ENCODE peak calls at places on chromosomes 1 and 21, in five cellular contexts. One of them, this sample, is unnamed.

GRCh38 chr1:109640285-109640865 is 15.5 kb upstream of the GSTM4 start:
- DNase-seq in heart right ventricle: peak; percentile 87
- DNase-seq in fibroblast of lung: peak; percentile 66
- DNase-seq in spleen: peak; percentile 95
- DNase-seq in cardiac muscle cell: peak; percentile 77
- DNase-seq in this sample: peak; percentile 78

GRCh38 chr1:1373051-1373450 is 2.0 kb downstream of the AURKAIP1 start:
- DNase-seq in heart right ventricle: no peak
- DNase-seq in fibroblast of lung: no peak
- DNase-seq in spleen: no peak
- DNase-seq in cardiac muscle cell: no peak
- DNase-seq in this sample: no peak

GRCh38 chr1:208027861-208028260 is 116.9 kb upstream of the CD34 start:
- DNase-seq in heart right ventricle: no peak
- DNase-seq in fibroblast of lung: no peak
- DNase-seq in spleen: no peak
- DNase-seq in cardiac muscle cell: no peak
- DNase-seq in this sample: no peak

GRCh38 chr1:207458409-207458808 is 4.3 kb downstream of the CR2 start:
- DNase-seq in heart right ventricle: no peak
- DNase-seq in fibroblast of lung: no peak
- DNase-seq in spleen: no peak
- DNase-seq in cardiac muscle cell: no peak
- DNase-seq in this sample: no peak

GRCh38 chr1:92638498-92638897 is 146.4 kb downstream of the EVI5 start:
- DNase-seq in heart right ventricle: no peak
- DNase-seq in fibroblast of lung: no peak
- DNase-seq in spleen: no peak
- DNase-seq in cardiac muscle cell: no peak
- DNase-seq in this sample: no peak

GRCh38 chr1:63868220-63868897 is 94.5 kb downstream of the ROR1 start:
- DNase-seq in heart right ventricle: no peak
- DNase-seq in fibroblast of lung: no peak
- DNase-seq in spleen: no peak
- DNase-seq in cardiac muscle cell: no peak
- DNase-seq in this sample: no peak

GRCh38 chr21:41210405-41211040 is 42.6 kb downstream of the BACE2 start:
- DNase-seq in heart right ventricle: no peak
- DNase-seq in fibroblast of lung: no peak
- DNase-seq in spleen: no peak
- DNase-seq in cardiac muscle cell: peak; percentile 51
- DNase-seq in this sample: peak; percentile 6

GRCh38 chr1:227273557-227273956 is 44.7 kb downstream of the CDC42BPA start:
- DNase-seq in heart right ventricle: no peak
- DNase-seq in fibroblast of lung: peak; percentile 16
- DNase-seq in spleen: no peak
- DNase-seq in cardiac muscle cell: peak; percentile 43
- DNase-seq in this sample: peak; percentile 33

GRCh38 chr1:227317541-227318002 is 720 bp downstream of the CDC42BPA start:
- DNase-seq in heart right ventricle: peak; percentile 25
- DNase-seq in fibroblast of lung: peak; percentile 73
- DNase-seq in spleen: no peak
- DNase-seq in cardiac muscle cell: peak; percentile 76
- DNase-seq in this sample: peak; percentile 65

GRCh38 chr1:21254335-21254951 is 35.8 kb downstream of the ECE1 start:
- DNase-seq in heart right ventricle: peak; percentile 46
- DNase-seq in fibroblast of lung: peak; percentile 74
- DNase-seq in spleen: no peak
- DNase-seq in cardiac muscle cell: peak; percentile 58
- DNase-seq in this sample: peak; percentile 57

GRCh38 chr1:239811211-239811902 is 280.3 kb upstream of the FMN2 start:
- DNase-seq in heart right ventricle: no peak
- DNase-seq in fibroblast of lung: no peak
- DNase-seq in spleen: no peak
- DNase-seq in cardiac muscle cell: no peak
- DNase-seq in this sample: no peak

DNA sequence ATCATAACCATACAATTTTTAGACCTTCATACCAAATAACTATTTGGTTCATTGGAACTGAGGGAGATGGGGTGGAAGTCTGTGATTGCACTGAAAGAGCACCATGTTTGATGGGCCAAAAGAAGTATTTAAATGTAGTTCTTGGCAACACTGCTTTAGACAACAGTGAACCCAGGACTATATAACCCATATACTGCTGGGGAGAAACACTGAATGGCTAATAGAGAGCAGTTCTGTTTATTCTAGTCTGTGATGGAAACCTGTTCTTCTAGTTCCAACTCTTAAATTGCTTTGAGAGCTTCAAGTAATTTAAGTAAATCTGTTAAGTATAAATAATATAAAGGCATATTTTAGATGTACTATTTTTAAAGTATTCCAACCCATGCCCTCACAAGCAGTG is 96.3 kb downstream of the NIBAN1 start:
- DNase-seq in heart right ventricle: no peak
- DNase-seq in fibroblast of lung: no peak
- DNase-seq in spleen: no peak
- DNase-seq in cardiac muscle cell: no peak
- DNase-seq in this sample: no peak
- H3K4me3 ChIP-seq in heart right ventricle: no peak overlapping the region
- H3K4me3 ChIP-seq in fibroblast of lung: no peak overlapping the region
- H3K4me3 ChIP-seq in spleen: no peak overlapping the region
- H3K4me3 ChIP-seq in cardiac muscle cell: no peak overlapping the region
- H3K4me3 ChIP-seq in this sample: no peak overlapping the region

GRCh38 chr1:172322219-172323061 is 98.0 kb upstream of the C1orf105 start:
- DNase-seq in heart right ventricle: peak; percentile 17
- DNase-seq in fibroblast of lung: peak; percentile 88
- DNase-seq in spleen: no peak
- DNase-seq in cardiac muscle cell: peak; percentile 93
- DNase-seq in this sample: peak; percentile 95
- H3K4me3 ChIP-seq in heart right ventricle: no peak overlapping the region
- H3K4me3 ChIP-seq in fibroblast of lung: peak overlapping the region; percentile 30
- H3K4me3 ChIP-seq in spleen: no peak overlapping the region
- H3K4me3 ChIP-seq in cardiac muscle cell: no peak overlapping the region
- H3K4me3 ChIP-seq in this sample: peak overlapping the region; percentile 28

GRCh38 chr1:175116210-175116798 is 48.7 kb downstream of the TNN start:
- DNase-seq in heart right ventricle: no peak
- DNase-seq in fibroblast of lung: no peak
- DNase-seq in spleen: no peak
- DNase-seq in cardiac muscle cell: no peak
- DNase-seq in this sample: no peak

GRCh38 chr1:175114996-175115395 is 47.4 kb downstream of the TNN start:
- DNase-seq in heart right ventricle: no peak
- DNase-seq in fibroblast of lung: no peak
- DNase-seq in spleen: no peak
- DNase-seq in cardiac muscle cell: no peak
- DNase-seq in this sample: no peak

GRCh38 chr1:175118375-175118774 is 50.7 kb downstream of the TNN start:
- DNase-seq in heart right ventricle: no peak
- DNase-seq in fibroblast of lung: no peak
- DNase-seq in spleen: no peak
- DNase-seq in cardiac muscle cell: no peak
- DNase-seq in this sample: no peak

GRCh38 chr1:175116903-175117302 is 49.3 kb downstream of the TNN start:
- DNase-seq in heart right ventricle: no peak
- DNase-seq in fibroblast of lung: no peak
- DNase-seq in spleen: no peak
- DNase-seq in cardiac muscle cell: no peak
- DNase-seq in this sample: no peak
- H3K4me3 ChIP-seq in heart right ventricle: no peak overlapping the region
- H3K4me3 ChIP-seq in fibroblast of lung: no peak overlapping the region
- H3K4me3 ChIP-seq in spleen: no peak overlapping the region
- H3K4me3 ChIP-seq in cardiac muscle cell: no peak overlapping the region
- H3K4me3 ChIP-seq in this sample: no peak overlapping the region

GRCh38 chr21:35506352-35506751 is 457.2 kb upstream of the RUNX1 start:
- DNase-seq in heart right ventricle: no peak
- DNase-seq in fibroblast of lung: peak; percentile 56
- DNase-seq in spleen: no peak
- DNase-seq in cardiac muscle cell: peak; percentile 40
- DNase-seq in this sample: no peak
- H3K4me3 ChIP-seq in heart right ventricle: no peak overlapping the region
- H3K4me3 ChIP-seq in fibroblast of lung: no peak overlapping the region
- H3K4me3 ChIP-seq in spleen: no peak overlapping the region
- H3K4me3 ChIP-seq in cardiac muscle cell: no peak overlapping the region
- H3K4me3 ChIP-seq in this sample: no peak overlapping the region

GRCh38 chr21:15327637-15328265 is 263.0 kb upstream of the NRIP1 start:
- DNase-seq in heart right ventricle: no peak
- DNase-seq in fibroblast of lung: no peak
- DNase-seq in spleen: no peak
- DNase-seq in cardiac muscle cell: no peak
- DNase-seq in this sample: no peak

GRCh38 chr21:15330872-15331271 is 266.1 kb upstream of the NRIP1 start:
- DNase-seq in heart right ventricle: no peak
- DNase-seq in fibroblast of lung: no peak
- DNase-seq in spleen: no peak
- DNase-seq in cardiac muscle cell: no peak
- DNase-seq in this sample: no peak

GRCh38 chr21:15333943-15334342 is 269.1 kb upstream of the NRIP1 start:
- DNase-seq in heart right ventricle: no peak
- DNase-seq in fibroblast of lung: no peak
- DNase-seq in spleen: no peak
- DNase-seq in cardiac muscle cell: no peak
- DNase-seq in this sample: no peak

GRCh38 chr21:15332572-15332971 is 267.8 kb upstream of the NRIP1 start:
- DNase-seq in heart right ventricle: no peak
- DNase-seq in fibroblast of lung: no peak
- DNase-seq in spleen: no peak
- DNase-seq in cardiac muscle cell: peak; percentile 12
- DNase-seq in this sample: peak; percentile 27
- H3K4me3 ChIP-seq in heart right ventricle: no peak overlapping the region
- H3K4me3 ChIP-seq in fibroblast of lung: no peak overlapping the region
- H3K4me3 ChIP-seq in spleen: no peak overlapping the region
- H3K4me3 ChIP-seq in cardiac muscle cell: no peak overlapping the region
- H3K4me3 ChIP-seq in this sample: no peak overlapping the region

GRCh38 chr1:151461694-151462093 is 2.4 kb upstream of the POGZ start:
- DNase-seq in heart right ventricle: no peak
- DNase-seq in fibroblast of lung: no peak
- DNase-seq in spleen: no peak
- DNase-seq in cardiac muscle cell: no peak
- DNase-seq in this sample: no peak

GRCh38 chr1:151457911-151458882 is 1.1 kb downstream of the POGZ start:
- DNase-seq in heart right ventricle: peak; percentile 77
- DNase-seq in fibroblast of lung: peak; percentile 93
- DNase-seq in spleen: peak; percentile 92
- DNase-seq in cardiac muscle cell: peak; percentile 89
- DNase-seq in this sample: peak; percentile 89

GRCh38 chr1:151455966-151456365 is 3.3 kb downstream of the POGZ start:
- DNase-seq in heart right ventricle: no peak
- DNase-seq in fibroblast of lung: peak; percentile 16
- DNase-seq in spleen: no peak
- DNase-seq in cardiac muscle cell: no peak
- DNase-seq in this sample: no peak

GRCh38 chr1:151459331-151460046 is at the start of gene POGZ:
- DNase-seq in heart right ventricle: peak; percentile 97
- DNase-seq in fibroblast of lung: peak; percentile 99
- DNase-seq in spleen: peak; percentile 97
- DNase-seq in cardiac muscle cell: peak; percentile 99
- DNase-seq in this sample: peak; percentile 99

GRCh38 chr1:151458936-151459330 is 361 bp downstream of the POGZ start:
- DNase-seq in heart right ventricle: peak; percentile 66
- DNase-seq in fibroblast of lung: peak; percentile 71
- DNase-seq in spleen: peak; percentile 91
- DNase-seq in cardiac muscle cell: peak; percentile 80
- DNase-seq in this sample: peak; percentile 74
- H3K4me3 ChIP-seq in heart right ventricle: peak overlapping the region; percentile 74
- H3K4me3 ChIP-seq in fibroblast of lung: peak overlapping the region; percentile 48
- H3K4me3 ChIP-seq in spleen: peak overlapping the region; percentile 55
- H3K4me3 ChIP-seq in cardiac muscle cell: peak overlapping the region; percentile 89
- H3K4me3 ChIP-seq in this sample: peak overlapping the region; percentile 76

DNA sequence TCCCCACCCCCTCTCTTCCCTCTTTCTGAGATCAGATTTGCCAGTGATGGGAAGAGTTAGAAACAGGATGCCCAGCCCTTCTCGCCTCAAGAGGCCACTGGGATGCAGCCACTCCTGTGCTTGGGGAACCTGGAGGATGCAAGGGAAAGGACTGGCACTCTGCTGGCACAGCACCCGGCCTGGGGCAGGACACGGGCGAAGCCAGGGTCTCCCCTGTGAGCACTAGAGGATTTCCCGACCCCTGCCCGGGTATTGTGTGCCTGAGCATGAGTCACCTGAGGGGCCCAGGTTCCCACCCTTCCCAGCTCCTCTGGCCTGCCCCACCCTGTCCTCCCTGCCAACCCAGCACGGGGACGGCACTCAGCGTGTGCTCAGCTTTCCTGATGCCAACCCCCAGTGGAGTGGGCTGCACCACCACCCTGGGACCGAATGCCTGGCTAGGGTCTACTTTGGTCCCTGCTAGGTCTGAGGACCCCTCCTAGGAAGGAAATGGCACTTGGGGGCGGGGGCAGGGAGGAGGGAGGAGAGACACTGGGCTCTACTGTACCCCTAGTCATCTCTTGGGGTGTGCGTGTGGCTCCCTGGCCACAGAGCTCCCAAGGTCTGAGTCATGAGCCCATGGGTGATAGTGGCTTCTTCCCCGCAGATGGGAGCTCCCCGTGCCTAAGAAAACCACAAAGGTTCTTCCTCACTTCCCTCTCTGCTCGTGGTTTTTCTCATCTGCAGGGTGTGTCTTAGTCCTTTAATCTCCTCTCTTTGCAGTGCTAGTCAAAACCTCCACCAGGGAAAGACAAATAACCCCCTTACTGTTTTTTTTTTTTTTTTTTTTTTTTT is 12.4 kb downstream of the LMNA start:
- DNase-seq in heart right ventricle: no peak
- DNase-seq in fibroblast of lung: peak; percentile 83
- DNase-seq in spleen: no peak
- DNase-seq in cardiac muscle cell: peak; percentile 81
- DNase-seq in this sample: peak; percentile 86
- H3K4me3 ChIP-seq in heart right ventricle: peak overlapping the region; percentile 9
- H3K4me3 ChIP-seq in fibroblast of lung: no peak overlapping the region
- H3K4me3 ChIP-seq in spleen: no peak overlapping the region
- H3K4me3 ChIP-seq in cardiac muscle cell: no peak overlapping the region
- H3K4me3 ChIP-seq in this sample: no peak overlapping the region

This sample was measured in choroid plexus epithelial cell.